ENCODE peak calls at places on chromosomes 12 and 14, in six cellular contexts. F, L, B, N, X and D are unnamed samples.
A peak's percentile ranks its signal among the peaks of the same experiment; 100 is the strongest.

GRCh38 chr12:89166525-89166934 is 185.8 kb downstream of the DUSP6 start:
- DNase-seq in F (peak; percentile 60), X (no peak), L (no peak), B (no peak), N (no peak), D (no peak)

GRCh38 chr14:56342419-56342901 is 224.2 kb downstream of the PELI2 start:
- DNase-seq in F (peak; percentile 86), N (peak; percentile 76), L (no peak), X (no peak), B (no peak), D (no peak)

GRCh38 chr14:100988011-100988410 is 84.5 kb upstream of the RTL1 start:
- DNase-seq in B (no peak), L (no peak), N (no peak), F (peak; percentile 43), X (no peak), D (no peak)

GRCh38 chr14:65413739-65414045 is 1.2 kb downstream of the FUT8 start:
- DNase-seq in F (no peak), B (no peak), L (no peak), N (no peak), X (no peak), D (no peak)

GRCh38 chr12:6866163-6866919 is 990 bp upstream of the TPI1 start:
- DNase-seq in F (no peak), N (no peak), L (peak; percentile 72), X (no peak), B (peak; percentile 68), D (no peak)

GRCh38 chr12:29072631-29073030 is 76.4 kb upstream of the FAR2 start:
- DNase-seq in F (peak; percentile 4), X (no peak), B (no peak), N (no peak), L (no peak), D (no peak)

GRCh38 chr12:101855364-101855884 is 22.0 kb upstream of the DRAM1 start:
- DNase-seq in B (no peak), L (no peak), F (peak; percentile 69), X (no peak), N (peak; percentile 74), D (no peak)

GRCh38 chr12:87136330-87136976 is 880.3 kb upstream of the MGAT4C start:
- DNase-seq in X (no peak), N (peak; percentile 67), F (peak; percentile 60), L (no peak), B (no peak), D (no peak)

GRCh38 chr14:55684956-55685584 is 105.1 kb downstream of the KTN1 start:
- DNase-seq in N (peak; percentile 20), B (no peak), X (no peak), L (no peak), F (peak; percentile 42), D (no peak)

GRCh38 chr14:75438486-75439080 is 10.8 kb downstream of the JDP2 start:
- DNase-seq in X (no peak), L (peak; percentile 32), B (no peak), N (no peak), F (no peak), D (no peak)

GRCh38 chr14:97452314-97452713 is 655.1 kb downstream of the VRK1 start:
- DNase-seq in F (no peak), B (no peak), N (no peak), X (no peak), L (no peak), D (no peak)

GRCh38 chr12:72974954-72975555 is 702.9 kb downstream of the TRHDE start:
- DNase-seq in N (no peak), L (peak; percentile 57), X (no peak), B (no peak), F (no peak), D (no peak)

GRCh38 chr12:62260733-62261683 is 804 bp downstream of the USP15 start:
- DNase-seq in X (peak; percentile 7), L (no peak), B (no peak), N (peak; percentile 65), F (peak; percentile 41), D (peak; percentile 14)

GRCh38 chr12:130688027-130688778 is 27.9 kb downstream of the RIMBP2 start:
- DNase-seq in B (no peak), F (no peak), N (no peak), L (no peak), X (no peak), D (no peak)

GRCh38 chr14:46663382-46663781 is 11.8 kb upstream of the RPL10L start:
- DNase-seq in X (no peak), F (no peak), N (no peak), B (no peak), L (no peak), D (no peak)

GRCh38 chr12:9625019-9625418 is 17.3 kb upstream of the KLRB1 start:
- DNase-seq in L (no peak), X (no peak), B (no peak), F (no peak), N (no peak), D (no peak)

GRCh38 chr12:58419905-58420304 is 478.5 kb downstream of the ATP23 start:
- DNase-seq in B (no peak), N (no peak), L (no peak), X (no peak), F (peak; percentile 62), D (no peak)

GRCh38 chr12:3045989-3046388 is 31.2 kb upstream of the TSPAN9 start:
- DNase-seq in N (no peak), B (no peak), L (no peak), F (no peak), X (no peak), D (no peak)

GRCh38 chr14:75283884-75284563 is 5.4 kb downstream of the FOS start:
- DNase-seq in X (peak; percentile 92), N (peak; percentile 98), F (peak; percentile 51), B (no peak), L (no peak), D (no peak)

GRCh38 chr14:103221781-103222358 is 98.6 kb downstream of the TNFAIP2 start:
- DNase-seq in L (peak; percentile 25), X (no peak), N (no peak), B (no peak), F (no peak), D (no peak)

GRCh38 chr14:103220982-103221641 is 97.9 kb downstream of the TNFAIP2 start:
- DNase-seq in F (no peak), B (no peak), L (no peak), N (no peak), X (no peak), D (no peak)

GRCh38 chr14:103227076-103227475 is 103.8 kb downstream of the TNFAIP2 start:
- DNase-seq in X (no peak), F (no peak), N (no peak), L (no peak), B (no peak), D (no peak)

GRCh38 chr14:103224996-103225874 is 102.0 kb downstream of the TNFAIP2 start:
- DNase-seq in F (peak; percentile 41), L (no peak), N (peak; percentile 92), B (no peak), X (no peak), D (no peak)

GRCh38 chr14:103223818-103224352 is 100.6 kb downstream of the TNFAIP2 start:
- DNase-seq in N (no peak), X (no peak), B (no peak), L (no peak), F (no peak), D (no peak)
- H3K14ac ChIP-seq in N (no peak overlapping the region), X (no peak overlapping the region), B (no peak overlapping the region), L (no peak overlapping the region), F (no peak overlapping the region), D (no peak overlapping the region)

DNA sequence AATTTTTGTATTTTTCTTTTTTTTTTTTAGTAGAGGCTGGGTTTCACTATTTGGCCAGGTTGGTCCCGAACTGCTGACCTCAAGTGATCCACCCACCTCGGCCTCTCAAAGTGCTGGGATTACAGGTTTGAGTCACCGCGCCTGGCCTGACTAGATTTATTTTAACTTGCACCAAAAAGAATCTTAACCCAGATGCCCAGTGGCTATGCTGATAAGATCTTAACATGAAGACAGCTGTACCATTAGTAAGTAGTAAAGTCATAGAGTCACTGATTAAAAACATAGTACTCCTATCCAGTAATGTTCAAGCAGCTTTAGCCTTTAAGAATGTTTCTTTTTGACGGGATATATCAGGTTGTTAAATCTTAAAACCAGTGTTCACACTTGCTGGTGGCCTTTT is 1061.8 kb upstream of the FLRT2 start:
- DNase-seq in B (no peak), L (no peak), N (no peak), X (no peak), F (no peak), D (no peak)
- H3K4me2 ChIP-seq in B (no peak overlapping the region), L (no peak overlapping the region), N (no peak overlapping the region), X (no peak overlapping the region), F (no peak overlapping the region), D (no peak overlapping the region)

GRCh38 chr12:96810477-96810876 is 96.6 kb upstream of the NEDD1 start:
- DNase-seq in N (no peak), B (no peak), F (no peak), L (no peak), X (no peak), D (no peak)
- H3K14ac ChIP-seq in N (no peak overlapping the region), B (no peak overlapping the region), F (no peak overlapping the region), L (no peak overlapping the region), X (no peak overlapping the region), D (no peak overlapping the region)

DNA sequence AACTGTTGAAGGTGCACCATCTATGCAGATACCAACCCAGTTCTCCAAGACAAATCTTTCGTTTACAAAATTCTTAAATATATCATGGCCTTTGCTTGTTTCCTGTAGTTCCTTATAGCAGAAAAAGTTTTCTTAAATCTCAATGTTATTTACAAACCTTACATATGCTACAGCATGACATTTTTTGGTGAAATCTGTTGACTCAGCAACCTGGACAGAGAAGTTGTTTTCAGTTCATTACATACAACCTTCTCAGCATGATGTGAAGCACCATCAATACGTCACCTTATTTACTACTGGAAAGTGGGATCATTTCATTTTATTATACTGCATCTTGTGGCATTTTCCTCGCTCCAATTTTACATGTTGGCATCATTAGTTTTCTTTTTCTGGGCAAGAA is 231.9 kb downstream of the SLC16A7 start:
- DNase-seq in N (no peak), L (no peak), F (no peak), X (no peak), B (no peak), D (no peak)
- H3K4me2 ChIP-seq in N (no peak overlapping the region), L (no peak overlapping the region), F (no peak overlapping the region), X (no peak overlapping the region), B (no peak overlapping the region), D (no peak overlapping the region)